ENCODE peak calls at places on chromosome 4, in four cellular contexts. One of them, this sample, is unnamed.

GRCh38 chr4:112916868-112917267 is 132.6 kb upstream of the ANK2 start:
- ATAC-seq in left lung: no peak
- ATAC-seq in natural killer cell: no peak
- ATAC-seq in GM23338: peak
- ATAC-seq in this sample: no peak

GRCh38 chr4:153759407-153760226 is at the start of gene RNF175:
- ATAC-seq in left lung: peak
- ATAC-seq in natural killer cell: no peak
- ATAC-seq in GM23338: peak
- ATAC-seq in this sample: peak

GRCh38 chr4:7049739-7050138 is 6.6 kb downstream of the TADA2B start:
- ATAC-seq in left lung: no peak
- ATAC-seq in natural killer cell: no peak
- ATAC-seq in GM23338: no peak
- ATAC-seq in this sample: no peak

GRCh38 chr4:184824776-184825393 is 883 bp downstream of the ACSL1 start:
- ATAC-seq in left lung: no peak
- ATAC-seq in natural killer cell: peak
- ATAC-seq in GM23338: peak
- ATAC-seq in this sample: no peak

GRCh38 chr4:86675548-86675947 is 81.4 kb downstream of the PTPN13 start:
- ATAC-seq in left lung: no peak
- ATAC-seq in natural killer cell: no peak
- ATAC-seq in GM23338: no peak
- ATAC-seq in this sample: no peak

GRCh38 chr4:173488074-173488473 is 42.0 kb downstream of the HAND2 start:
- ATAC-seq in left lung: no peak
- ATAC-seq in natural killer cell: no peak
- ATAC-seq in GM23338: no peak
- ATAC-seq in this sample: no peak

GRCh38 chr4:103067841-103068547 is 8.6 kb downstream of the SLC9B2 start:
- ATAC-seq in left lung: no peak
- ATAC-seq in natural killer cell: no peak
- ATAC-seq in GM23338: no peak
- ATAC-seq in this sample: no peak

GRCh38 chr4:54228064-54228527 is 997 bp upstream of the PDGFRA start:
- ATAC-seq in left lung: peak
- ATAC-seq in natural killer cell: no peak
- ATAC-seq in GM23338: peak
- ATAC-seq in this sample: peak

GRCh38 chr4:15238720-15239119 is 189.1 kb upstream of the C1QTNF7 start:
- ATAC-seq in left lung: peak
- ATAC-seq in natural killer cell: peak
- ATAC-seq in GM23338: peak
- ATAC-seq in this sample: peak

GRCh38 chr4:132383571-132384199 is 765.4 kb upstream of the PCDH10 start:
- ATAC-seq in left lung: no peak
- ATAC-seq in natural killer cell: no peak
- ATAC-seq in GM23338: no peak
- ATAC-seq in this sample: no peak

GRCh38 chr4:80213117-80213815 is 16.0 kb downstream of the PRDM8 start:
- ATAC-seq in left lung: no peak
- ATAC-seq in natural killer cell: no peak
- ATAC-seq in GM23338: no peak
- ATAC-seq in this sample: no peak

GRCh38 chr4:7235030-7235380 is 42.7 kb downstream of the SORCS2 start:
- ATAC-seq in left lung: no peak
- ATAC-seq in natural killer cell: no peak
- ATAC-seq in GM23338: no peak
- ATAC-seq in this sample: no peak

GRCh38 chr4:92231511-92231910 is 72.3 kb upstream of the GRID2 start:
- ATAC-seq in left lung: no peak
- ATAC-seq in natural killer cell: no peak
- ATAC-seq in GM23338: no peak
- ATAC-seq in this sample: no peak

GRCh38 chr4:156734965-156735895 is 236.4 kb downstream of the PDGFC start:
- ATAC-seq in left lung: no peak
- ATAC-seq in natural killer cell: no peak
- ATAC-seq in GM23338: no peak
- ATAC-seq in this sample: no peak

GRCh38 chr4:10832989-10833635 is 148.5 kb upstream of the CLNK start:
- ATAC-seq in left lung: no peak
- ATAC-seq in natural killer cell: no peak
- ATAC-seq in GM23338: no peak
- ATAC-seq in this sample: no peak

GRCh38 chr4:87975466-87975865 is at the start of gene SPP1:
- ATAC-seq in left lung: no peak
- ATAC-seq in natural killer cell: no peak
- ATAC-seq in GM23338: peak
- ATAC-seq in this sample: no peak

GRCh38 chr4:94334962-94335361 is 7.7 kb downstream of the HPGDS start:
- ATAC-seq in left lung: peak
- ATAC-seq in natural killer cell: no peak
- ATAC-seq in GM23338: peak
- ATAC-seq in this sample: peak

GRCh38 chr4:98865059-98865458 is 63.9 kb downstream of the EIF4E start:
- ATAC-seq in left lung: no peak
- ATAC-seq in natural killer cell: no peak
- ATAC-seq in GM23338: no peak
- ATAC-seq in this sample: no peak

GRCh38 chr4:126247409-126247808 is 932.7 kb downstream of the FAT4 start:
- ATAC-seq in left lung: no peak
- ATAC-seq in natural killer cell: no peak
- ATAC-seq in GM23338: no peak
- ATAC-seq in this sample: no peak

GRCh38 chr4:36269533-36269932 is 11.9 kb upstream of the DTHD1 start:
- ATAC-seq in left lung: no peak
- ATAC-seq in natural killer cell: peak
- ATAC-seq in GM23338: no peak
- ATAC-seq in this sample: no peak

GRCh38 chr4:35461931-35462659 is 782.2 kb downstream of the ARAP2 start:
- ATAC-seq in left lung: no peak
- ATAC-seq in natural killer cell: no peak
- ATAC-seq in GM23338: peak
- ATAC-seq in this sample: no peak

GRCh38 chr4:27368781-27369180 is 508.1 kb downstream of the STIM2 start:
- ATAC-seq in left lung: no peak
- ATAC-seq in natural killer cell: no peak
- ATAC-seq in GM23338: no peak
- ATAC-seq in this sample: no peak

GRCh38 chr4:3246458-3247398 is 2.2 kb upstream of the MSANTD1 start:
- ATAC-seq in left lung: no peak
- ATAC-seq in natural killer cell: no peak
- ATAC-seq in GM23338: no peak
- ATAC-seq in this sample: no peak
- TF ChIP-seq CTCF in left lung: no peak
- TF ChIP-seq CTCF in natural killer cell: no peak
- TF ChIP-seq CTCF in GM23338: peak
- TF ChIP-seq CTCF in this sample: no peak

GRCh38 chr4:30269850-30270249 is 450.3 kb upstream of the PCDH7 start:
- ATAC-seq in left lung: no peak
- ATAC-seq in natural killer cell: no peak
- ATAC-seq in GM23338: peak
- ATAC-seq in this sample: no peak
- TF ChIP-seq CTCF in left lung: no peak
- TF ChIP-seq CTCF in natural killer cell: no peak
- TF ChIP-seq CTCF in GM23338: peak
- TF ChIP-seq CTCF in this sample: no peak

DNA sequence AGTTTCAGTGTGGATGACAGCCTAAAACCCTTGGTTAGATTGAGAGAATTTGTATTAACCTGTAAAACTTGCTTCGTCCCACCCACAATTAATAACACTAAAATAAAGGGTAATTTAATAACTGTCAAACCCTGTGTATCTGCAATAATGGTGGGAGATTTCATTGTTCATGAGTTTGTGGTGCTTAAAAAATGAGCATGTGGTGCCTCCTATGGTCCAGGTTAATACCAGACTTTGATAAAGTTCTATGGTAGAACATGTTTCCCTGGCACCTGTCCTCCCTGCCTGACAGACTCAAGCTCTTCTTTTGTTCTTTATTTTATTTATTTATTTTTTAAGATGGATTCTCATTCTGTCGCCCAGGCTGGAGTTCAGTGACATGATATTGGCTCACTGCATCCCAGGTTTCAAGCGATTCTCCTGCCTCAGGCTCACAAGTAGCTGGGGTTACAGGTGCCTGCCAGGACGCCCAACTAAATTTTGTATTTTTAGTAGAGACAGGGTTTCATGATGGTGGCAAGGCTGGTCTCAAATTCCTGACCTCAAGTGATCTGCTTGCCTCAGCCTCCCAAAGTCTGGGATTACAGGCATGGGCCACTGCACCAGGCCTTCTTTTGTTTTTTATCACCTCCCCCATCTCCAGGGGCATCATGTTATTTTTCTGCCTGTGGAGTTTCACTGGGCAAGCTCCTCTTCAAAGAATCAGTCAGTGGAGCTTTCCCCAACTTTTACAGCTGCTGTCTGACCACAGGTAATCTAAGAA is 289.2 kb downstream of the NR3C2 start:
- ATAC-seq in left lung: no peak
- ATAC-seq in natural killer cell: no peak
- ATAC-seq in GM23338: no peak
- ATAC-seq in this sample: no peak
- TF ChIP-seq CTCF in left lung: no peak
- TF ChIP-seq CTCF in natural killer cell: no peak
- TF ChIP-seq CTCF in GM23338: peak
- TF ChIP-seq CTCF in this sample: no peak

DNA sequence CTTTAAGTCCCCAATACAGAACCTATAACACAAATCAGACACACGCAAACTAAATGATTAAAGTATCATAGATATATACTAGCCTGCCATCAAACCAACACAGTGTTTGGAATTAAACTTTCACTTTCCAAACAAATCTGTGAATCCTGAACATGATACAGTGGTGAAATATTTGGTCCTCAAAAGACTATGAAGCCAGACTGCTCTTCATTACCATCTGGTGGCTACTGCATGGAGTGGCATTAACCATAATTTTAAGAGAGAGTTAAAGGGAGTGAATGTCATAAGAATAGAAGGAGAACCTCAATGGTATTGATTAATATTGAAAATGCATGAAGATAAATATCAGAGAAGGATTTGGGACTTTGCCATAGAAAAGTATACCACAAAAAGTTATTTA is 9.2 kb upstream of the GABRA4 start:
- ATAC-seq in left lung: no peak
- ATAC-seq in natural killer cell: no peak
- ATAC-seq in GM23338: no peak
- ATAC-seq in this sample: no peak
- TF ChIP-seq CTCF in left lung: no peak
- TF ChIP-seq CTCF in natural killer cell: no peak
- TF ChIP-seq CTCF in GM23338: peak
- TF ChIP-seq CTCF in this sample: no peak

DNA sequence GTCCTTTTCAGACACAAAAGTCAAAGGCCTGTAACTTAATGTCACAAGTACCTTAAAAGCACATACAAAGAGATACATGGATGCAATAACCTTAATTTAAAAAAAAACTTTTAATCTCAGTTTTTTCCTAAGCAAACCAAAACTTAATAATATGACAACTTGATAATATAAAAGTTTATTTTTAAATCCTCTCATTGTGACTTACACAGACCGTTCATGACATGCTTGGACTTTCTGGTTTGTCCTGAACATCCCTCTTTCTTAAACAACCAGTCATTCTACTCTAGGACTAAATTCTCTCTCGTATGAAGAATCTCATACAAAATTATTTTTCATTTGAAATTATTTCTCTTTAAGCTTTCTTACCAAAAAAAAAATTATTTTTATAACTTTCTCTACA is 43.1 kb upstream of the CYP2U1 start:
- ATAC-seq in left lung: no peak
- ATAC-seq in natural killer cell: no peak
- ATAC-seq in GM23338: no peak
- ATAC-seq in this sample: no peak
- TF ChIP-seq CTCF in left lung: no peak
- TF ChIP-seq CTCF in natural killer cell: no peak
- TF ChIP-seq CTCF in GM23338: no peak
- TF ChIP-seq CTCF in this sample: no peak

GRCh38 chr4:38894340-38894982 is 26.9 kb downstream of the FAM114A1 start:
- ATAC-seq in left lung: no peak
- ATAC-seq in natural killer cell: no peak
- ATAC-seq in GM23338: no peak
- ATAC-seq in this sample: no peak
- TF ChIP-seq CTCF in left lung: no peak
- TF ChIP-seq CTCF in natural killer cell: no peak
- TF ChIP-seq CTCF in GM23338: no peak
- TF ChIP-seq CTCF in this sample: no peak

GRCh38 chr4:2791518-2792395 is 1.1 kb upstream of the SH3BP2 start:
- ATAC-seq in left lung: no peak
- ATAC-seq in natural killer cell: no peak
- ATAC-seq in GM23338: peak
- ATAC-seq in this sample: no peak

GRCh38 chr4:2789801-2790582 is 2.9 kb upstream of the SH3BP2 start:
- ATAC-seq in left lung: no peak
- ATAC-seq in natural killer cell: no peak
- ATAC-seq in GM23338: no peak
- ATAC-seq in this sample: no peak

GRCh38 chr4:2792396-2792710 is 532 bp upstream of the SH3BP2 start:
- ATAC-seq in left lung: no peak
- ATAC-seq in natural killer cell: no peak
- ATAC-seq in GM23338: peak
- ATAC-seq in this sample: no peak

GRCh38 chr4:2789351-2789750 is 3.5 kb upstream of the SH3BP2 start:
- ATAC-seq in left lung: no peak
- ATAC-seq in natural killer cell: no peak
- ATAC-seq in GM23338: no peak
- ATAC-seq in this sample: no peak

DNA sequence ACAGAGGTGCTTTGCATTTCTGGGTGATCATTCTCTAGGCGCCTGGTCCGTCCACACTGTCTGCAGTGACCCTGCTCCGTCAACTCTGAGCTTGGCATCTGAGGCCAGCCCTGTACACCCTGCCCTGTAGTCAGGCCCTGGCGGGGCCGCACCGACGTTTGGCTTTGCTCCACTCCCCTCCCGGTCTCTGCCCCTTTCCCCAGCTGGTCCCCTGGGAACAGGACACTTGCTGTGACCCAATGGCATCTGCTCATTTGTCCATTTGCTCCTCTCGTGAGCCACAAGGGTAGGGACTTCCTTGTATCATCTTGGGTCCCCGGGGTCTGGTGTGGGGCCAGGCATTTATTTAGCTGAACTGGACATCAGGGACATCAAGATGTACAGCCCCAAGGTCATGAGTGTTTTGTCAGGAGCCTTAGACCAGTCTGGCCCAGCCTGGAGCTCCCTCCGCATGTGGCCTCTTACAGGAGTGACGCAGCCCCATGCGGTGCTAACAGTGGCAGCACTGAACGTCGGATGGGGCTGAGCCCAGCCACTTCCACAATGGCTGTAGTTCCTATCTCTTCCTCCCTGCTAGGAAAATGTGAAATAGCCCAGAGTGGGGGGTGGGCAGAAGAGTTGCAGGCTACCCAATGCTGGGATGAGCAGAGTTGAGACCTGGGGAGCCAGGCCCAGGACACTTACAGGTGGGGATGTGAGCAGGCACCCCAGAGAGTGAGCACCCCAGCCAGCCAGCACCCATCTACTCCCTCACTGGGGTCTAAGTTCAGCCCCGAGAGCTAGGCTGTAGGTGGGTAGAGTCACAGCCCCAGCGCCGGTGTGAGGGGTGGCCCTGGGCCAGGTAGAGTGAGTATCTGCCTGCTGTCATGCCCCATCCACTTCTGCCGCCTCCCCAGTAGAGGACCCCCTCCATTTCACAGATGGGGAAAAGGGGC is 2.0 kb upstream of the SH3BP2 start:
- ATAC-seq in left lung: no peak
- ATAC-seq in natural killer cell: no peak
- ATAC-seq in GM23338: no peak
- ATAC-seq in this sample: no peak
- TF ChIP-seq CTCF in left lung: no peak
- TF ChIP-seq CTCF in natural killer cell: no peak
- TF ChIP-seq CTCF in GM23338: no peak
- TF ChIP-seq CTCF in this sample: no peak

This sample was measured in gastroesophageal sphincter.